ENCODE peak calls at places on chromosomes 11 and 22, in five cellular contexts. One of them, this sample, is unnamed.

GRCh38 chr11:132858203-132858602 is 674.1 kb downstream of the OPCML start:
- DNase-seq in activated CD8-positive, alpha-beta T cell treated with anti-CD3 and anti-CD28 coated beads for 36 hours: no peak
- DNase-seq in heart right ventricle: no peak
- DNase-seq in fibroblast of the aortic adventitia: no peak
- DNase-seq in mesothelial cell of epicardium: no peak
- DNase-seq in this sample: no peak

GRCh38 chr11:100831929-100832480 is 144.9 kb downstream of the ARHGAP42 start:
- DNase-seq in activated CD8-positive, alpha-beta T cell treated with anti-CD3 and anti-CD28 coated beads for 36 hours: no peak
- DNase-seq in heart right ventricle: no peak
- DNase-seq in fibroblast of the aortic adventitia: no peak
- DNase-seq in mesothelial cell of epicardium: no peak
- DNase-seq in this sample: no peak

GRCh38 chr11:124863137-124863825 is 2.0 kb upstream of the ROBO3 start:
- DNase-seq in activated CD8-positive, alpha-beta T cell treated with anti-CD3 and anti-CD28 coated beads for 36 hours: no peak
- DNase-seq in heart right ventricle: peak
- DNase-seq in fibroblast of the aortic adventitia: peak
- DNase-seq in mesothelial cell of epicardium: no peak
- DNase-seq in this sample: peak

GRCh38 chr11:99154277-99154676 is 133.5 kb downstream of the CNTN5 start:
- DNase-seq in activated CD8-positive, alpha-beta T cell treated with anti-CD3 and anti-CD28 coated beads for 36 hours: no peak
- DNase-seq in heart right ventricle: no peak
- DNase-seq in fibroblast of the aortic adventitia: no peak
- DNase-seq in mesothelial cell of epicardium: no peak
- DNase-seq in this sample: no peak

GRCh38 chr11:62614275-62614674 is 1.2 kb downstream of the ROM1 start:
- DNase-seq in activated CD8-positive, alpha-beta T cell treated with anti-CD3 and anti-CD28 coated beads for 36 hours: peak
- DNase-seq in heart right ventricle: no peak
- DNase-seq in fibroblast of the aortic adventitia: no peak
- DNase-seq in mesothelial cell of epicardium: no peak
- DNase-seq in this sample: no peak

GRCh38 chr11:66267379-66268209 is 845 bp upstream of the RAB1B start:
- DNase-seq in activated CD8-positive, alpha-beta T cell treated with anti-CD3 and anti-CD28 coated beads for 36 hours: peak
- DNase-seq in heart right ventricle: peak
- DNase-seq in fibroblast of the aortic adventitia: peak
- DNase-seq in mesothelial cell of epicardium: peak
- DNase-seq in this sample: peak

GRCh38 chr22:22755778-22756100 is 111.3 kb downstream of the GGTLC2 start:
- DNase-seq in activated CD8-positive, alpha-beta T cell treated with anti-CD3 and anti-CD28 coated beads for 36 hours: no peak
- DNase-seq in heart right ventricle: no peak
- DNase-seq in fibroblast of the aortic adventitia: no peak
- DNase-seq in mesothelial cell of epicardium: no peak
- DNase-seq in this sample: no peak

GRCh38 chr11:33692013-33692504 is 8.6 kb downstream of the C11orf91 start:
- DNase-seq in activated CD8-positive, alpha-beta T cell treated with anti-CD3 and anti-CD28 coated beads for 36 hours: no peak
- DNase-seq in heart right ventricle: peak
- DNase-seq in fibroblast of the aortic adventitia: peak
- DNase-seq in mesothelial cell of epicardium: no peak
- DNase-seq in this sample: no peak

GRCh38 chr22:24106385-24107381 is 74.6 kb upstream of the SUSD2 start:
- DNase-seq in activated CD8-positive, alpha-beta T cell treated with anti-CD3 and anti-CD28 coated beads for 36 hours: peak
- DNase-seq in heart right ventricle: peak
- DNase-seq in fibroblast of the aortic adventitia: peak
- DNase-seq in mesothelial cell of epicardium: no peak
- DNase-seq in this sample: no peak

GRCh38 chr22:24486501-24486921 is 8.6 kb upstream of the UPB1 start:
- DNase-seq in activated CD8-positive, alpha-beta T cell treated with anti-CD3 and anti-CD28 coated beads for 36 hours: peak
- DNase-seq in heart right ventricle: no peak
- DNase-seq in fibroblast of the aortic adventitia: peak
- DNase-seq in mesothelial cell of epicardium: no peak
- DNase-seq in this sample: no peak

DNA sequence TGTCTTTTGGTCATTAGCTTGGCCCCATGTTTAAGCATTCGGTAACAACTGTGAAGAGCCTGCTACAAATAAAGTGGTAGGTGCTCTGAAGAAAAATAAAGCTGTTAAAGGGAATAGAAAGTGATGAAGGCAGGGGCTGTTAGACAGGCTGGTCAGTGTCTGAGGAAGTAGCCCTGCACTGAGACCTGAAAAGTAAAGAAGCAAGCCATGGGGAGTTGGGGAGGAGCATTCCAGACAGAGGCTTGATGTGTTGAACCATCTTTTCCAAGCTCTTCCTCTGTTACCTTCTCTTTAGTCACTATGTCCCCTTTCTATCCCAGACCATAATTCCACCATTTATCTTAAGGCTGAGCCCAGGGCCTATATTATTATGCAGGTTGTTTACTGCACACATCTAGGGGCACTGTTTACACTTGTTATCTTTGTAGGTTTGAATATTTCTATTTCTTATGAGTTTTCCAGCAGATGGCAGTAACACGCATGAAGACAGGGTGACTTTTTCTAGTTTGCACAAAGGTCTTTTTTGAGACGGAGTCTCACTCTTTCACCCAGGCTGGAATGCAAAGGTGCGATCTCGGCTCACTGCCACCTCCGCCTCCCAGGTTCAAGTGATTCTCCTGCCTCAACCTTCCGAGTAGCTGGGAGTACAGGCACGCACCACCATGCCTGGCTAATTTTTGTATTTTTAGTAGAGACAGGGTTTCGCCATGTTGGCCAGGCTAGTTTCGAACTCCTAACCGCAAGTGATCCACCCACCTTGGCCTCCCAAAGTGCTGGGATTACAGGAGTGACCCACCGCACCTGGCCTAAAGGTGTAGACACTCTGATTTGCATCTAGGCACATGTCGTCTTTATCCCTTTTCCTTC is 23.0 kb downstream of the ZFTA start:
- DNase-seq in activated CD8-positive, alpha-beta T cell treated with anti-CD3 and anti-CD28 coated beads for 36 hours: no peak
- DNase-seq in heart right ventricle: no peak
- DNase-seq in fibroblast of the aortic adventitia: no peak
- DNase-seq in mesothelial cell of epicardium: no peak
- DNase-seq in this sample: no peak
- TF ChIP-seq CTCF in activated CD8-positive, alpha-beta T cell treated with anti-CD3 and anti-CD28 coated beads for 36 hours: no peak
- TF ChIP-seq CTCF in heart right ventricle: no peak
- TF ChIP-seq CTCF in fibroblast of the aortic adventitia: peak
- TF ChIP-seq CTCF in mesothelial cell of epicardium: no peak
- TF ChIP-seq CTCF in this sample: peak

GRCh38 chr22:42990131-42990838 is 24.7 kb downstream of the PACSIN2 start:
- DNase-seq in activated CD8-positive, alpha-beta T cell treated with anti-CD3 and anti-CD28 coated beads for 36 hours: no peak
- DNase-seq in heart right ventricle: no peak
- DNase-seq in fibroblast of the aortic adventitia: peak
- DNase-seq in mesothelial cell of epicardium: no peak
- DNase-seq in this sample: no peak
- TF ChIP-seq CTCF in activated CD8-positive, alpha-beta T cell treated with anti-CD3 and anti-CD28 coated beads for 36 hours: no peak
- TF ChIP-seq CTCF in heart right ventricle: no peak
- TF ChIP-seq CTCF in fibroblast of the aortic adventitia: peak
- TF ChIP-seq CTCF in mesothelial cell of epicardium: no peak
- TF ChIP-seq CTCF in this sample: no peak

GRCh38 chr11:18987454-18988231 is 48.4 kb upstream of the MRGPRX1 start:
- DNase-seq in activated CD8-positive, alpha-beta T cell treated with anti-CD3 and anti-CD28 coated beads for 36 hours: no peak
- DNase-seq in heart right ventricle: no peak
- DNase-seq in fibroblast of the aortic adventitia: peak
- DNase-seq in mesothelial cell of epicardium: no peak
- DNase-seq in this sample: no peak
- TF ChIP-seq CTCF in activated CD8-positive, alpha-beta T cell treated with anti-CD3 and anti-CD28 coated beads for 36 hours: no peak
- TF ChIP-seq CTCF in heart right ventricle: no peak
- TF ChIP-seq CTCF in fibroblast of the aortic adventitia: no peak
- TF ChIP-seq CTCF in mesothelial cell of epicardium: no peak
- TF ChIP-seq CTCF in this sample: no peak

GRCh38 chr11:17547932-17548331 is 873 bp downstream of the OTOG start:
- DNase-seq in activated CD8-positive, alpha-beta T cell treated with anti-CD3 and anti-CD28 coated beads for 36 hours: no peak
- DNase-seq in heart right ventricle: no peak
- DNase-seq in fibroblast of the aortic adventitia: no peak
- DNase-seq in mesothelial cell of epicardium: no peak
- DNase-seq in this sample: no peak
- TF ChIP-seq CTCF in activated CD8-positive, alpha-beta T cell treated with anti-CD3 and anti-CD28 coated beads for 36 hours: no peak
- TF ChIP-seq CTCF in heart right ventricle: no peak
- TF ChIP-seq CTCF in fibroblast of the aortic adventitia: no peak
- TF ChIP-seq CTCF in mesothelial cell of epicardium: no peak
- TF ChIP-seq CTCF in this sample: no peak

GRCh38 chr11:1102996-1103395 is 28.3 kb downstream of the MUC2 start:
- DNase-seq in activated CD8-positive, alpha-beta T cell treated with anti-CD3 and anti-CD28 coated beads for 36 hours: no peak
- DNase-seq in heart right ventricle: no peak
- DNase-seq in fibroblast of the aortic adventitia: no peak
- DNase-seq in mesothelial cell of epicardium: no peak
- DNase-seq in this sample: no peak
- TF ChIP-seq CTCF in activated CD8-positive, alpha-beta T cell treated with anti-CD3 and anti-CD28 coated beads for 36 hours: no peak
- TF ChIP-seq CTCF in heart right ventricle: no peak
- TF ChIP-seq CTCF in fibroblast of the aortic adventitia: no peak
- TF ChIP-seq CTCF in mesothelial cell of epicardium: no peak
- TF ChIP-seq CTCF in this sample: no peak

GRCh38 chr22:36405671-36406070 is 17.9 kb upstream of the MYH9 start:
- DNase-seq in activated CD8-positive, alpha-beta T cell treated with anti-CD3 and anti-CD28 coated beads for 36 hours: peak
- DNase-seq in heart right ventricle: no peak
- DNase-seq in fibroblast of the aortic adventitia: no peak
- DNase-seq in mesothelial cell of epicardium: no peak
- DNase-seq in this sample: no peak
- TF ChIP-seq CTCF in activated CD8-positive, alpha-beta T cell treated with anti-CD3 and anti-CD28 coated beads for 36 hours: no peak
- TF ChIP-seq CTCF in heart right ventricle: no peak
- TF ChIP-seq CTCF in fibroblast of the aortic adventitia: no peak
- TF ChIP-seq CTCF in mesothelial cell of epicardium: no peak
- TF ChIP-seq CTCF in this sample: no peak

GRCh38 chr11:1458340-1459218 is 28.0 kb downstream of the MOB2 start:
- DNase-seq in activated CD8-positive, alpha-beta T cell treated with anti-CD3 and anti-CD28 coated beads for 36 hours: peak
- DNase-seq in heart right ventricle: peak
- DNase-seq in fibroblast of the aortic adventitia: no peak
- DNase-seq in mesothelial cell of epicardium: peak
- DNase-seq in this sample: no peak
- TF ChIP-seq CTCF in activated CD8-positive, alpha-beta T cell treated with anti-CD3 and anti-CD28 coated beads for 36 hours: peak
- TF ChIP-seq CTCF in heart right ventricle: no peak
- TF ChIP-seq CTCF in fibroblast of the aortic adventitia: peak
- TF ChIP-seq CTCF in mesothelial cell of epicardium: no peak
- TF ChIP-seq CTCF in this sample: peak

GRCh38 chr22:44166448-44166847 is 14.3 kb upstream of the PARVG start:
- DNase-seq in activated CD8-positive, alpha-beta T cell treated with anti-CD3 and anti-CD28 coated beads for 36 hours: no peak
- DNase-seq in heart right ventricle: no peak
- DNase-seq in fibroblast of the aortic adventitia: no peak
- DNase-seq in mesothelial cell of epicardium: no peak
- DNase-seq in this sample: no peak

GRCh38 chr22:44163536-44163935 is 17.2 kb upstream of the PARVG start:
- DNase-seq in activated CD8-positive, alpha-beta T cell treated with anti-CD3 and anti-CD28 coated beads for 36 hours: no peak
- DNase-seq in heart right ventricle: no peak
- DNase-seq in fibroblast of the aortic adventitia: no peak
- DNase-seq in mesothelial cell of epicardium: no peak
- DNase-seq in this sample: no peak

GRCh38 chr22:44166877-44167276 is 13.8 kb upstream of the PARVG start:
- DNase-seq in activated CD8-positive, alpha-beta T cell treated with anti-CD3 and anti-CD28 coated beads for 36 hours: no peak
- DNase-seq in heart right ventricle: no peak
- DNase-seq in fibroblast of the aortic adventitia: no peak
- DNase-seq in mesothelial cell of epicardium: no peak
- DNase-seq in this sample: no peak

GRCh38 chr22:44164031-44164430 is 16.7 kb upstream of the PARVG start:
- DNase-seq in activated CD8-positive, alpha-beta T cell treated with anti-CD3 and anti-CD28 coated beads for 36 hours: no peak
- DNase-seq in heart right ventricle: no peak
- DNase-seq in fibroblast of the aortic adventitia: no peak
- DNase-seq in mesothelial cell of epicardium: no peak
- DNase-seq in this sample: no peak

GRCh38 chr22:44165286-44165874 is 15.3 kb upstream of the PARVG start:
- DNase-seq in activated CD8-positive, alpha-beta T cell treated with anti-CD3 and anti-CD28 coated beads for 36 hours: no peak
- DNase-seq in heart right ventricle: no peak
- DNase-seq in fibroblast of the aortic adventitia: no peak
- DNase-seq in mesothelial cell of epicardium: no peak
- DNase-seq in this sample: no peak
- TF ChIP-seq CTCF in activated CD8-positive, alpha-beta T cell treated with anti-CD3 and anti-CD28 coated beads for 36 hours: no peak
- TF ChIP-seq CTCF in heart right ventricle: no peak
- TF ChIP-seq CTCF in fibroblast of the aortic adventitia: no peak
- TF ChIP-seq CTCF in mesothelial cell of epicardium: no peak
- TF ChIP-seq CTCF in this sample: no peak

DNA sequence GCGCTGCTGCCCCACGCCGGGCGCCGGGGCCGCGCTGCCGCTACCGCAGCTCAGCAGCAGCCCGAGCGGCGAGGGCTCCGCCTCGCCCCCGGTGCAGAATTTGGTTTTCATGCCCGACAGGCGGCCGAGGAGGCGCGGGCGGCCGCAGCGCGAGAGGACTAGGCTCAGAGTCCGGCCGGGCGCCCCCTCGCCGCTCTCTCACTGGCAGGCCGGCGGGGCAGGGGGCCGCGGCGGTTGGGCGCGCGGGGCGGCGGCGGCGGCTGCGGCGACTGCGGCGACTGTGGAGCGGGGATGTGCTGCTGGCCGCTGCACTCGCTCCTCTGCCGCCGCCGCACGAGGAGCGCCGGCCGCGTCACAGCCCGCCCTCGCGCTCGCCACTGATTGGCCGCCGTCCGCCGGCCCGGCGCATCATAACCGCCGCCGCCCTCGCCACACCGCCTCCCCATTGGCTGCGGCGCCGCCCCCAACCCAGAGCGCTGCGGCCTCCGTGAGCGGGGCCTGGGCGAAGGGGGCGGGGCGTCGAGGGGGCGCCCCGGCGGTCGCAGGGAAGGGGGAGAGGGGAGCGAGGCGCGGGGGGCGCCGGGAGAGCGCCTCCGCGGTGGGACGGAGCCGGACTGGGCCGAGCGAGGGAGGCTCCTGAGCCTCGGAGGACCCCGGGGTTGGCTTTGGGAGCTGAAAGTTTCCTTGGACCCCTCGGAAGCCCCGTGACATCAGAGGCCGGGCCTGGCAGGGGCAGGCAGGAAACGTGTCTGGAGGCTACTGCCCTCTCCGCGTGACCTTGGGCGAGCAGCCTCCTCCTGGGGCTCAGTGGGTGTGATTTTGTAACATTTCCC is at the start of gene CHKA:
- DNase-seq in activated CD8-positive, alpha-beta T cell treated with anti-CD3 and anti-CD28 coated beads for 36 hours: peak
- DNase-seq in heart right ventricle: peak
- DNase-seq in fibroblast of the aortic adventitia: peak
- DNase-seq in mesothelial cell of epicardium: peak
- DNase-seq in this sample: peak
- TF ChIP-seq CTCF in activated CD8-positive, alpha-beta T cell treated with anti-CD3 and anti-CD28 coated beads for 36 hours: no peak
- TF ChIP-seq CTCF in heart right ventricle: no peak
- TF ChIP-seq CTCF in fibroblast of the aortic adventitia: no peak
- TF ChIP-seq CTCF in mesothelial cell of epicardium: no peak
- TF ChIP-seq CTCF in this sample: no peak

This sample was measured in type B pancreatic cell.